ENCODE peak calls at places on chromosome 19, in eight cellular contexts. T is A549, M is H1, A is HCT116, D is GM12878, C is K562, H is HepG2, R is endothelial cell of umbilical vein. F is an unnamed sample.

GRCh38 chr19:50633973-50634372 is 5.7 kb downstream of the SYT3 start:
- DNase-seq in T (no peak), M (no peak), A (no peak), D (no peak), C (no peak), H (no peak), R (no peak), F (no peak)

GRCh38 chr19:54325194-54325621 is 12.2 kb upstream of the LILRA5 start:
- DNase-seq in T (peak; percentile 55), M (peak; percentile 65), A (peak; percentile 31), D (no peak), C (peak; percentile 55), H (peak; percentile 30), R (peak; percentile 51), F (peak; percentile 60)

GRCh38 chr19:4967738-4968461 is 1.0 kb upstream of the KDM4B start:
- DNase-seq in T (no peak), M (no peak), A (no peak), D (no peak), C (no peak), H (no peak), R (no peak), F (peak; percentile 57)

GRCh38 chr19:15331419-15332310 is 674 bp downstream of the BRD4 start:
- DNase-seq in T (peak; percentile 60), M (peak; percentile 60), A (no peak), D (no peak), C (peak; percentile 79), H (no peak), R (no peak), F (peak; percentile 75)

GRCh38 chr19:17322854-17323253 is 11.8 kb downstream of the ANO8 start:
- DNase-seq in T (no peak), M (no peak), A (no peak), D (no peak), C (no peak), H (no peak), R (no peak), F (no peak)

GRCh38 chr19:40717880-40718773 is 1.2 kb downstream of the ITPKC start:
- DNase-seq in T (peak; percentile 51), M (no peak), A (no peak), D (no peak), C (no peak), H (peak; percentile 18), R (peak; percentile 18), F (no peak)

GRCh38 chr19:47541507-47541906 is 26.6 kb upstream of the NAPA start:
- DNase-seq in T (no peak), M (no peak), A (no peak), D (peak; percentile 13), C (no peak), H (no peak), R (no peak), F (peak; percentile 39)

GRCh38 chr19:57830071-57830602 is at the start of gene ZNF587B:
- DNase-seq in T (peak; percentile 45), M (peak; percentile 92), A (peak; percentile 36), D (no peak), C (peak; percentile 27), H (peak; percentile 47), R (peak; percentile 48), F (peak; percentile 21)

GRCh38 chr19:5504115-5504514 is 48.9 kb downstream of the ZNRF4 start:
- DNase-seq in T (no peak), M (no peak), A (no peak), D (no peak), C (no peak), H (no peak), R (no peak), F (no peak)

GRCh38 chr19:9498183-9498902 is at the start of gene ZNF560:
- DNase-seq in T (no peak), M (peak; percentile 49), A (no peak), D (no peak), C (peak; percentile 11), H (no peak), R (no peak), F (no peak)

GRCh38 chr19:46993622-46994021 is 26.0 kb upstream of the NPAS1 start:
- DNase-seq in T (no peak), M (no peak), A (no peak), D (no peak), C (no peak), H (no peak), R (no peak), F (no peak)

GRCh38 chr19:30718014-30718413 is 345.8 kb downstream of the ZNF536 start:
- DNase-seq in T (no peak), M (no peak), A (no peak), D (no peak), C (no peak), H (no peak), R (no peak), F (no peak)

GRCh38 chr19:30722236-30722635 is 350.1 kb downstream of the ZNF536 start:
- DNase-seq in T (no peak), M (no peak), A (no peak), D (no peak), C (no peak), H (no peak), R (no peak), F (no peak)

GRCh38 chr19:30718728-30719127 is 346.5 kb downstream of the ZNF536 start:
- DNase-seq in T (no peak), M (no peak), A (no peak), D (no peak), C (no peak), H (no peak), R (no peak), F (no peak)

GRCh38 chr19:30719189-30719990 is 347.2 kb downstream of the ZNF536 start:
- DNase-seq in T (peak; percentile 33), M (peak; percentile 70), A (no peak), D (no peak), C (peak; percentile 15), H (no peak), R (no peak), F (no peak)

DNA sequence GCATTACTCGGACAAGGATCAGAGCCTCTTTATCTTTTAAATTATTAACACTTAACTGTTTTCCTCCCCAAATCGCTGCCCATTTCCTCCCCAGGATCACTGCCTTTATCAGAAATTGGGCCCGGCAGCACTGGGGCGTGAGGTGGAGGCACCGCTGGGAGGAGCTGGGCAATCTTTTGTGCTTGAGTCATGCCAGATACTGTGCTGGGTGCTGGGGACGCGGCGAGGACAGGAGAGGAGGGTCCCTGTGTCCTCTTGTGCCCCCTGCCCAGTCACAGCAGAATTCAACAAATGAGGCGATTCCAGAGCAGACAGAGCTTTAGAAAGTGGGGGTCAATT is 347.8 kb downstream of the ZNF536 start:
- DNase-seq in T (no peak), M (peak; percentile 58), A (no peak), D (no peak), C (no peak), H (no peak), R (no peak), F (no peak)
- H3K4me3 ChIP-seq in T (peak overlapping the region; percentile 40), M (peak overlapping the region; percentile 51), A (no peak overlapping the region), D (peak overlapping the region; percentile 36), C (no peak overlapping the region), H (peak overlapping the region; percentile 37), R (no peak overlapping the region), F (no peak overlapping the region)

DNA sequence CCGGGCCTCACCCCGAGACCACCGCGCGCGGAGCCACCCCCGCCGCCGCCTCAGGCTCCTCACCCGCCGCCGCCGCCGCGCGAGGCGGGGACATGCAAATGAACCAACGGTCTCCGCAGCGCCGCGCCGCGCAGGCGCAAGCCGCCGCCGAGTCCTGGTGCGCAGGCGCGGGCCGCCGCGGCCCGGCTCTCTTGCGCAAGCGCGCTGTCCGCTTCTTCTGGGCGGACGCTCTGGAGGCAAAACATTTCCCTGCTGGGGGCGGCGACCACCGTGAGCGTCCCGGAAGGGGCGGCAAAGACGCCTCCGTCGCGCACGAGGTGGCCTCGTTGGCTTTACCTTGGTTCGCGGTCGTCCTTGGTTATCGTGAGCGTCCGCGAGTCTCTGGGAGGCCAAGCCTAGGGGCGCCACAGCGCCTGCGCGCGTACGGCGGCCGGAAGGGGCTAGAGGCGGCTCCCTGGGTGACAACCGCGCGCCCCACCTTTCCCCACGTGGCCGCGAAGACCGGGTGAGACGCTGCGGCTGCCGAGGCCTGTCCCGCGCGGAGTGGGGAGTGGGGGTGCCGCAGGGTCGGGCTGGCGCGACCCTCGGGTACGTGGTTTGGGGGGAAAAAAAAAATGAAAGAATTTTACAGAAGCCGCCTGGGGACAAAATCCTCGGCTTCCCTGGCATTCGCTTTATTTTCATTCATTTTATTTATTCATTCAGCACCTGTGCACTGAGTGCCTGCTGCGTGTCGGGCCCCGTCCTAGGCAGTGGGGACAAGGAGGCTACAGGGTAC is at the start of the genes ARMC6 and SUGP2:
- DNase-seq in T (peak; percentile 88), M (peak; percentile 91), A (peak; percentile 71), D (peak; percentile 76), C (peak; percentile 98), H (peak; percentile 74), R (peak; percentile 94), F (peak; percentile 94)
- TF ChIP-seq POLR2A in T (peak; percentile 23), M (no peak), A (peak; percentile 60), D (peak; percentile 84), C (peak; percentile 69), H (peak; percentile 73), R (peak; percentile 78), F (peak; percentile 67)

GRCh38 chr19:7242601-7243258 is 51.5 kb downstream of the INSR start:
- DNase-seq in T (no peak), M (no peak), A (no peak), D (peak; percentile 77), C (no peak), H (no peak), R (peak; percentile 23), F (peak; percentile 63)
- TF ChIP-seq MAX in T (no peak), M (no peak), A (no peak), D (no peak), C (no peak), H (no peak), R (no peak), F (no peak)

GRCh38 chr19:8366121-8366581 is 2.2 kb downstream of the ANGPTL4 start:
- DNase-seq in T (no peak), M (no peak), A (no peak), D (no peak), C (no peak), H (no peak), R (no peak), F (no peak)
- H3K4me3 ChIP-seq in T (no peak overlapping the region), M (no peak overlapping the region), A (no peak overlapping the region), D (no peak overlapping the region), C (no peak overlapping the region), H (no peak overlapping the region), R (no peak overlapping the region), F (no peak overlapping the region)

GRCh38 chr19:3151563-3152430 is 16.0 kb downstream of the GNA15 start:
- DNase-seq in T (no peak), M (no peak), A (no peak), D (no peak), C (no peak), H (no peak), R (no peak), F (no peak)
- TF ChIP-seq POLR2A in T (no peak), M (no peak), A (no peak), D (no peak), C (no peak), H (no peak), R (no peak), F (no peak)

GRCh38 chr19:1412995-1413889 is 5.9 kb downstream of the DAZAP1 start:
- DNase-seq in T (no peak), M (no peak), A (no peak), D (no peak), C (no peak), H (no peak), R (no peak), F (no peak)
- TF ChIP-seq MAX in T (no peak), M (no peak), A (no peak), D (no peak), C (no peak), H (no peak), R (no peak), F (no peak)

GRCh38 chr19:33819496-33819874 is 22.8 kb downstream of the KCTD15 start:
- DNase-seq in T (no peak), M (no peak), A (no peak), D (no peak), C (peak; percentile 6), H (no peak), R (no peak), F (no peak)
- H3K4me3 ChIP-seq in T (peak overlapping the region; percentile 35), M (peak overlapping the region; percentile 65), A (peak overlapping the region; percentile 63), D (no peak overlapping the region), C (peak overlapping the region; percentile 17), H (peak overlapping the region; percentile 73), R (no peak overlapping the region), F (no peak overlapping the region)